ENCODE peak calls at places on chromosome 21, in six cellular contexts. R, C, S, B, J and M are unnamed samples.

GRCh38 chr21:36508948-36509347 is 29.0 kb upstream of the CLDN14 start:
- DNase-seq in R (no peak), C (no peak), J (no peak), B (no peak), S (no peak), M (peak; percentile 54)

GRCh38 chr21:36738489-36739126 is 39.7 kb downstream of the SIM2 start:
- DNase-seq in R (no peak), J (no peak), S (no peak), C (no peak), B (no peak), M (no peak)

GRCh38 chr21:28261291-28261690 is 731.4 kb downstream of the LTN1 start:
- DNase-seq in B (no peak), J (no peak), R (no peak), C (no peak), S (no peak), M (no peak)

GRCh38 chr21:28489197-28489596 is 503.5 kb downstream of the LTN1 start:
- DNase-seq in B (no peak), S (no peak), C (no peak), R (no peak), J (no peak), M (no peak)

GRCh38 chr21:17903029-17903806 is 84.1 kb upstream of the C21orf91 start:
- DNase-seq in J (peak; percentile 32), C (peak; percentile 17), R (no peak), B (peak; percentile 67), S (no peak), M (no peak)

GRCh38 chr21:44475266-44475665 is 20.0 kb downstream of the LRRC3 start:
- DNase-seq in S (no peak), J (no peak), B (no peak), C (no peak), R (no peak), M (no peak)

GRCh38 chr21:45322960-45323461 is 35.3 kb upstream of the POFUT2 start:
- DNase-seq in C (no peak), R (peak; percentile 71), B (no peak), S (peak; percentile 57), J (no peak), M (no peak)

GRCh38 chr21:44083631-44084291 is 23.4 kb upstream of the PWP2 start:
- DNase-seq in J (peak; percentile 79), B (no peak), R (no peak), S (no peak), C (no peak), M (no peak)

GRCh38 chr21:16912075-16912474 is 600.8 kb upstream of the CXADR start:
- DNase-seq in C (no peak), R (no peak), B (no peak), J (no peak), S (no peak), M (no peak)

GRCh38 chr21:29017639-29018237 is 1.4 kb downstream of the RWDD2B start:
- DNase-seq in S (no peak), C (no peak), R (no peak), B (no peak), J (no peak), M (no peak)

GRCh38 chr21:44681861-44682579 is at the start of gene KRTAP12-1:
- DNase-seq in B (no peak), S (no peak), C (no peak), R (no peak), J (no peak), M (no peak)

GRCh38 chr21:25999935-26000582 is 170.5 kb downstream of the APP start:
- DNase-seq in S (no peak), C (no peak), J (peak; percentile 37), B (no peak), R (no peak), M (no peak)

GRCh38 chr21:26795866-26796329 is 49.3 kb downstream of the ADAMTS1 start:
- DNase-seq in S (no peak), C (no peak), J (no peak), B (no peak), R (peak; percentile 19), M (peak; percentile 14)

GRCh38 chr21:43305811-43306311 is 121.1 kb downstream of the SIK1 start:
- DNase-seq in C (no peak), S (no peak), R (no peak), J (no peak), B (no peak), M (no peak)

GRCh38 chr21:42066521-42066920 is 4.6 kb upstream of the UMODL1 start:
- DNase-seq in R (no peak), B (no peak), S (no peak), J (no peak), C (no peak), M (no peak)

GRCh38 chr21:29928537-29928936 is 11.3 kb downstream of the GRIK1 start:
- DNase-seq in S (no peak), C (no peak), J (no peak), B (no peak), R (no peak), M (no peak)

GRCh38 chr21:34986561-34987533 is 62.3 kb downstream of the RUNX1 start:
- DNase-seq in S (no peak), B (peak; percentile 46), C (no peak), R (peak; percentile 20), J (peak; percentile 52), M (no peak)

GRCh38 chr21:18550361-18550760 is 146.8 kb upstream of the TMPRSS15 start:
- DNase-seq in C (no peak), B (no peak), R (no peak), S (no peak), J (no peak), M (no peak)

GRCh38 chr21:38474796-38475195 is 23.5 kb downstream of the ERG start:
- DNase-seq in B (no peak), R (no peak), C (no peak), J (no peak), S (no peak), M (no peak)
- H3K4me1 ChIP-seq in B (peaks cover 7% of the 10 kb centered on the region), R (no peaks in the 10 kb centered on the region), C (peaks cover 15% of the 10 kb centered on the region), J (no peaks in the 10 kb centered on the region), S (no peaks in the 10 kb centered on the region), M (no peaks in the 10 kb centered on the region)

GRCh38 chr21:33783580-33783979 is 132.0 kb downstream of the ATP5PO start:
- DNase-seq in S (no peak), C (no peak), J (no peak), B (no peak), R (no peak), M (no peak)
- H3K36me3 ChIP-seq in S (no peaks in the 10 kb centered on the region), C (peaks cover 29% of the 10 kb centered on the region), J (no peaks in the 10 kb centered on the region), B (no peaks in the 10 kb centered on the region), R (no peaks in the 10 kb centered on the region), M (no peaks in the 10 kb centered on the region)

GRCh38 chr21:14528815-14529214 is 17.3 kb downstream of the SAMSN1 start:
- DNase-seq in B (no peak), R (no peak), C (no peak), J (no peak), S (no peak), M (no peak)
- H3K4me1 ChIP-seq in B (peaks cover 1% of the 10 kb centered on the region), R (no peaks in the 10 kb centered on the region), C (peaks cover 30% of the 10 kb centered on the region), J (peaks cover 25% of the 10 kb centered on the region), S (no peaks in the 10 kb centered on the region), M (no peaks in the 10 kb centered on the region)

DNA sequence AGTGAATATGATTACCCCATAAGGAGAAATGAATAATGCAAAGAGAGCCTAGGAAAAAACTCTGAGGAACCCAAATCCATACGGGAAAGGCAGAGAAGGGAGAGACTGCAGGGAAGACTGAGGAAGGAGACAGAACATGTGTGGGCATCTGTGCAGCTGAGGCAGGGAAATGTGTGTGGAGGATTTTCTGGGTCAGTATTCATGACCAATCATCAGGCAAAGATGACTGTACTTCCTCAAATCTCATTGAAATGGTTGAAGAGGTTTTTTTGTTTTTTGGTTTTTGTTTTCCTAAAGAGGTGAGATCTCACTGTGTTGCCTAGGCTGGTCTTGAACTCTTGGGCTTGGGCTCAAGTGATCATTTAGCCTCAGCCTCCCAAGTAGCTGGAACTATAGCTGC is 15.7 kb downstream of the DIP2A start:
- DNase-seq in C (no peak), J (no peak), S (no peak), B (no peak), R (no peak), M (no peak)
- H3K36me3 ChIP-seq in C (no peaks in the 10 kb centered on the region), J (peaks cover 8% of the 10 kb centered on the region), S (no peaks in the 10 kb centered on the region), B (no peaks in the 10 kb centered on the region), R (no peaks in the 10 kb centered on the region), M (no peaks in the 10 kb centered on the region)

DNA sequence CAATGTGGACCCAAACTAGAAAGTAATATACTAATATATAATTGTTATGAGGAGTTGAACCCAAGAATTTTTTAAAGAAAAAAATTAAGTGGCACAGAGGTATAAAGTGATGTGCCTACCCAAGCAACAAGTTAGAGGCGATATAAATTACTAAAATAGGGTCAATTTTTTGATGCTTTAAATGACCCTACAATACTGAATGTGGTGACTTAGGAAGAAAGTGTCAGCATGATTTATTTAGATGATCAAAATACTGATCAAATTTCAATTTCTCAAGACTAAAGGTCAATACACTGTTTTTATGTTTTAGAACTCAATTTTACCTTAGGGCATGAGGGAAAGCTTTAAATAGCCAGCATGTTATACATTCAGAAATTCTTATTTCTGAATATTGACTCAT is 20.2 kb downstream of the SCAF4 start:
- DNase-seq in R (no peak), C (no peak), J (no peak), B (no peak), S (no peak), M (no peak)
- H3K4me1 ChIP-seq in R (peaks cover 58% of the 10 kb centered on the region), C (peaks cover 19% of the 10 kb centered on the region), J (peaks cover 35% of the 10 kb centered on the region), B (no peaks in the 10 kb centered on the region), S (peaks cover 6% of the 10 kb centered on the region), M (no peaks in the 10 kb centered on the region)

GRCh38 chr21:40531421-40531820 is 315.5 kb downstream of the DSCAM start:
- DNase-seq in R (no peak), J (no peak), S (no peak), B (no peak), C (no peak), M (no peak)
- H3K36me3 ChIP-seq in R (no peaks in the 10 kb centered on the region), J (no peaks in the 10 kb centered on the region), S (no peaks in the 10 kb centered on the region), B (no peaks in the 10 kb centered on the region), C (no peaks in the 10 kb centered on the region), M (no peaks in the 10 kb centered on the region)